ENCODE peak calls at places on chromosomes 3 and 15, in five cellular contexts. O is mammary epithelial cell, P is neural progenitor cell, A is lower lobe of right lung, N is psoas muscle. L is an unnamed sample.
A peak's percentile ranks its signal among the peaks of the same experiment; 100 is the strongest.

GRCh38 chr3:8482960-8483665 is 18.5 kb upstream of the LMCD1 start:
- DNase-seq in O (peak; percentile 87), P (no peak), A (peak; percentile 55), N (peak; percentile 73), L (no peak)

GRCh38 chr3:41489205-41489604 is 289.9 kb downstream of the CTNNB1 start:
- DNase-seq in O (no peak), P (no peak), A (no peak), N (no peak), L (no peak)

GRCh38 chr3:52401551-52401950 is 43.4 kb downstream of the SEMA3G start:
- DNase-seq in O (no peak), P (no peak), A (peak; percentile 21), N (no peak), L (no peak)

GRCh38 chr15:78265752-78266224 is 1.4 kb downstream of the DNAJA4 start:
- DNase-seq in O (peak; percentile 54), P (no peak), A (no peak), N (no peak), L (no peak)

GRCh38 chr15:101009176-101009575 is 90.0 kb downstream of the LRRK1 start:
- DNase-seq in O (no peak), P (no peak), A (no peak), N (no peak), L (no peak)

GRCh38 chr3:179743913-179744312 is 91.1 kb downstream of the USP13 start:
- DNase-seq in O (no peak), P (no peak), A (no peak), N (no peak), L (no peak)

GRCh38 chr3:138946554-138947302 is at the start of the genes FOXL2 and FOXL2NB:
- DNase-seq in O (peak; percentile 48), P (peak; percentile 75), A (no peak), N (no peak), L (no peak)

GRCh38 chr15:25426896-25427610 is 11.8 kb downstream of the UBE3A start:
- DNase-seq in O (no peak), P (no peak), A (no peak), N (no peak), L (no peak)

GRCh38 chr3:10703875-10704274 is 112.2 kb upstream of the SLC6A11 start:
- DNase-seq in O (peak; percentile 33), P (peak; percentile 78), A (no peak), N (no peak), L (no peak)

GRCh38 chr3:71142440-71143161 is 440.9 kb downstream of the FOXP1 start:
- DNase-seq in O (no peak), P (peak; percentile 49), A (no peak), N (no peak), L (no peak)

GRCh38 chr3:14157951-14158350 is 20.4 kb downstream of the XPC start:
- DNase-seq in O (no peak), P (no peak), A (no peak), N (no peak), L (no peak)
- H3K36me3 ChIP-seq in O (peaks cover 51% of the 10 kb centered on the region), P (peaks cover 18% of the 10 kb centered on the region), A (peaks cover 90% of the 10 kb centered on the region), N (peaks cover 8% of the 10 kb centered on the region), L (peaks cover 17% of the 10 kb centered on the region)

GRCh38 chr15:80183886-80184285 is 31.1 kb downstream of the FAH start:
- DNase-seq in O (no peak), P (peak; percentile 33), A (no peak), N (no peak), L (no peak)
- TF ChIP-seq CTCF in O (no peak), P (peak; percentile 43), A (no peak), N (peak; percentile 12), L (no peak)

DNA sequence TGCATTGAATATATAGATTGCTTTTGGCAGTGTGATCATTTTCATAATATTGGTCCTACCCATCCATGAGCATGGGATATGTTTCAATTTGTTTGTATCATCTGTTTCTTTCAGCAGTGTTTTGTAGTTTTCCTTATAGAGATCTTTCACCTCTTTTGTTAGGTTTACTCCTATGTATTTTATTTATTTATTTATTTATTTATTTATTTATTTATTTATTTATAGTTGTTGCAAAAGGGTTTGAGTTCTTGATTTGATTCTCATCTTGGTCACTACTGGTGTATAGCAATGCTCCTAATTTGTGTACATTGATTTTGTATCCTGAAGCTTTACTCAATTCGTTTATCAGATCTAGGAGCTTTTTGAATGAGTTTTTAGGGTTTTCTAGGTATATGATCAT is 478.2 kb downstream of the UNC13C start:
- DNase-seq in O (no peak), P (no peak), A (no peak), N (no peak), L (no peak)
- H3K9me3 ChIP-seq in O (peaks cover 11% of the 10 kb centered on the region), P (peaks cover 30% of the 10 kb centered on the region), A (peaks cover 13% of the 10 kb centered on the region), N (peaks cover 8% of the 10 kb centered on the region), L (peaks cover 34% of the 10 kb centered on the region)

DNA sequence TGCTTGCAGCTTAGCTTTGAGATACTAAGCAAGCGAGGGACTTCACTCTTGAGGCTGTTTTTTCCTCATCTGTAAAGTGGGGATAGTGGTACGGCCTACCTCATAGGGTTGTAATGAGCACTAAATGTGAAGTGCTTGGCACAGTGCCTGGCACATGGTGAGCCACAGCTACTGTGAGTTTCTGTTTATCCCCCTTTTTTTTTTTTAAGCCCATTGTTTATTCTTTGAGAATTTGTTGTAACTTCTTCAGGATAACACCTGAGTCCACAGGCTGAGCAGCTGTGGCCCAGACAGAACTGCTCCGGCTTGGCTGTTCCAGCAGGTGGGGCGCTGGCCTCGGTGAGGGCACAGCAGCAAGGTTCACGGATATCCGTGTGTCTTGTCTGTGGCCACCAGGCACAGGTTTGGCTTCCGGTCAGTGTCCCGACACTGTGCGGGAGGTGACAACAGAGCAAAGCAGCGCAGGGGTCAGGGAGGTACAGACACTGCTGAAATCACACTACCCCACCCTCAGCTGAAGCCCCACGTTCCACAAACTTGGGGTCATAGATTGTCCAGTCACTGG is 7.3 kb upstream of the ISG20 start:
- DNase-seq in O (no peak), P (no peak), A (no peak), N (no peak), L (no peak)
- H3K36me3 ChIP-seq in O (peaks cover 56% of the 10 kb centered on the region), P (no peaks in the 10 kb centered on the region), A (peaks cover 65% of the 10 kb centered on the region), N (peaks cover 9% of the 10 kb centered on the region), L (peaks cover 66% of the 10 kb centered on the region)

GRCh38 chr15:71127083-71127482 is 11.8 kb downstream of the THSD4 start:
- DNase-seq in O (no peak), P (no peak), A (no peak), N (no peak), L (no peak)

GRCh38 chr15:71124937-71125755 is 9.9 kb downstream of the THSD4 start:
- DNase-seq in O (no peak), P (no peak), A (no peak), N (no peak), L (no peak)

GRCh38 chr15:71129660-71130059 is 14.4 kb downstream of the THSD4 start:
- DNase-seq in O (peak; percentile 32), P (no peak), A (no peak), N (no peak), L (no peak)

GRCh38 chr15:71128939-71129562 is 13.8 kb downstream of the THSD4 start:
- DNase-seq in O (peak; percentile 21), P (no peak), A (no peak), N (no peak), L (no peak)

GRCh38 chr15:71125831-71126453 is 10.7 kb downstream of the THSD4 start:
- DNase-seq in O (no peak), P (peak; percentile 21), A (no peak), N (no peak), L (no peak)
- TF ChIP-seq CTCF in O (peak; percentile 30), P (peak; percentile 32), A (peak; percentile 8), N (peak; percentile 13), L (no peak)

L was measured in esophagus squamous epithelium.